ENCODE peak calls at places on chromosomes 1 and 21, in nine cellular contexts. One of them, this sample, is unnamed.

GRCh38 chr1:185477638-185478216 is 160.7 kb upstream of the IVNS1ABP start:
- DNase-seq in CD4-positive, alpha-beta T cell: no peak
- DNase-seq in activated CD8-positive, alpha-beta memory T cell treated with anti-CD3 and anti-CD28 coated beads, Interleukin-2, amount 10 ng/mL, durations not matched to agents 7 days and 5 days: no peak
- DNase-seq in GM23248: no peak
- DNase-seq in frontal cortex: no peak
- DNase-seq in activated naive CD4-positive, alpha-beta T cell treated with anti-CD3 and anti-CD28 coated beads, Interleukin-2, amount 50 U/mL, for 16 hours: no peak
- DNase-seq in astrocyte of the hippocampus: no peak
- DNase-seq in SJSA1: no peak
- DNase-seq in naive B cell: no peak
- DNase-seq in this sample: no peak

GRCh38 chr1:29621826-29622435 is 385.6 kb downstream of the PTPRU start:
- DNase-seq in GM23248: no peak
- DNase-seq in CD4-positive, alpha-beta T cell: no peak
- DNase-seq in activated naive CD4-positive, alpha-beta T cell treated with anti-CD3 and anti-CD28 coated beads, Interleukin-2, amount 50 U/mL, for 16 hours: no peak
- DNase-seq in astrocyte of the hippocampus: peak
- DNase-seq in frontal cortex: no peak
- DNase-seq in naive B cell: no peak
- DNase-seq in SJSA1: no peak
- DNase-seq in activated CD8-positive, alpha-beta memory T cell treated with anti-CD3 and anti-CD28 coated beads, Interleukin-2, amount 10 ng/mL, durations not matched to agents 7 days and 5 days: peak
- DNase-seq in this sample: no peak

GRCh38 chr1:66598670-66599069 is 64.7 kb downstream of the SGIP1 start:
- DNase-seq in frontal cortex: no peak
- DNase-seq in GM23248: peak
- DNase-seq in astrocyte of the hippocampus: peak
- DNase-seq in naive B cell: no peak
- DNase-seq in activated naive CD4-positive, alpha-beta T cell treated with anti-CD3 and anti-CD28 coated beads, Interleukin-2, amount 50 U/mL, for 16 hours: no peak
- DNase-seq in SJSA1: peak
- DNase-seq in activated CD8-positive, alpha-beta memory T cell treated with anti-CD3 and anti-CD28 coated beads, Interleukin-2, amount 10 ng/mL, durations not matched to agents 7 days and 5 days: no peak
- DNase-seq in CD4-positive, alpha-beta T cell: no peak
- DNase-seq in this sample: no peak

GRCh38 chr1:165717918-165718515 is 19.7 kb upstream of the ALDH9A1 start:
- DNase-seq in naive B cell: peak
- DNase-seq in SJSA1: peak
- DNase-seq in CD4-positive, alpha-beta T cell: no peak
- DNase-seq in frontal cortex: peak
- DNase-seq in activated naive CD4-positive, alpha-beta T cell treated with anti-CD3 and anti-CD28 coated beads, Interleukin-2, amount 50 U/mL, for 16 hours: peak
- DNase-seq in astrocyte of the hippocampus: peak
- DNase-seq in GM23248: peak
- DNase-seq in activated CD8-positive, alpha-beta memory T cell treated with anti-CD3 and anti-CD28 coated beads, Interleukin-2, amount 10 ng/mL, durations not matched to agents 7 days and 5 days: peak
- DNase-seq in this sample: peak

GRCh38 chr1:30966690-30967369 is 58.3 kb upstream of the SDC3 start:
- DNase-seq in naive B cell: no peak
- DNase-seq in GM23248: peak
- DNase-seq in CD4-positive, alpha-beta T cell: no peak
- DNase-seq in astrocyte of the hippocampus: peak
- DNase-seq in activated naive CD4-positive, alpha-beta T cell treated with anti-CD3 and anti-CD28 coated beads, Interleukin-2, amount 50 U/mL, for 16 hours: no peak
- DNase-seq in activated CD8-positive, alpha-beta memory T cell treated with anti-CD3 and anti-CD28 coated beads, Interleukin-2, amount 10 ng/mL, durations not matched to agents 7 days and 5 days: no peak
- DNase-seq in frontal cortex: no peak
- DNase-seq in SJSA1: peak
- DNase-seq in this sample: no peak

GRCh38 chr1:220926146-220926545 is 46.9 kb downstream of the HLX start:
- DNase-seq in GM23248: peak
- DNase-seq in activated CD8-positive, alpha-beta memory T cell treated with anti-CD3 and anti-CD28 coated beads, Interleukin-2, amount 10 ng/mL, durations not matched to agents 7 days and 5 days: no peak
- DNase-seq in CD4-positive, alpha-beta T cell: no peak
- DNase-seq in astrocyte of the hippocampus: no peak
- DNase-seq in activated naive CD4-positive, alpha-beta T cell treated with anti-CD3 and anti-CD28 coated beads, Interleukin-2, amount 50 U/mL, for 16 hours: no peak
- DNase-seq in SJSA1: no peak
- DNase-seq in frontal cortex: no peak
- DNase-seq in naive B cell: no peak
- DNase-seq in this sample: no peak

GRCh38 chr1:198934414-198934813 is 295.6 kb downstream of the PTPRC start:
- DNase-seq in CD4-positive, alpha-beta T cell: no peak
- DNase-seq in activated CD8-positive, alpha-beta memory T cell treated with anti-CD3 and anti-CD28 coated beads, Interleukin-2, amount 10 ng/mL, durations not matched to agents 7 days and 5 days: no peak
- DNase-seq in frontal cortex: no peak
- DNase-seq in astrocyte of the hippocampus: no peak
- DNase-seq in naive B cell: no peak
- DNase-seq in GM23248: no peak
- DNase-seq in SJSA1: no peak
- DNase-seq in activated naive CD4-positive, alpha-beta T cell treated with anti-CD3 and anti-CD28 coated beads, Interleukin-2, amount 50 U/mL, for 16 hours: no peak
- DNase-seq in this sample: no peak

GRCh38 chr1:44644806-44645205 is 29.5 kb downstream of the TMEM53 start:
- DNase-seq in frontal cortex: no peak
- DNase-seq in activated CD8-positive, alpha-beta memory T cell treated with anti-CD3 and anti-CD28 coated beads, Interleukin-2, amount 10 ng/mL, durations not matched to agents 7 days and 5 days: no peak
- DNase-seq in GM23248: no peak
- DNase-seq in astrocyte of the hippocampus: no peak
- DNase-seq in activated naive CD4-positive, alpha-beta T cell treated with anti-CD3 and anti-CD28 coated beads, Interleukin-2, amount 50 U/mL, for 16 hours: no peak
- DNase-seq in SJSA1: no peak
- DNase-seq in CD4-positive, alpha-beta T cell: no peak
- DNase-seq in naive B cell: no peak
- DNase-seq in this sample: no peak

GRCh38 chr1:45884700-45885099 is 81.3 kb downstream of the MAST2 start:
- DNase-seq in activated naive CD4-positive, alpha-beta T cell treated with anti-CD3 and anti-CD28 coated beads, Interleukin-2, amount 50 U/mL, for 16 hours: no peak
- DNase-seq in SJSA1: no peak
- DNase-seq in astrocyte of the hippocampus: peak
- DNase-seq in naive B cell: no peak
- DNase-seq in frontal cortex: no peak
- DNase-seq in CD4-positive, alpha-beta T cell: no peak
- DNase-seq in GM23248: no peak
- DNase-seq in activated CD8-positive, alpha-beta memory T cell treated with anti-CD3 and anti-CD28 coated beads, Interleukin-2, amount 10 ng/mL, durations not matched to agents 7 days and 5 days: no peak
- DNase-seq in this sample: no peak

GRCh38 chr1:51642739-51643142 is 25.8 kb downstream of the OSBPL9 start:
- DNase-seq in astrocyte of the hippocampus: peak
- DNase-seq in naive B cell: no peak
- DNase-seq in CD4-positive, alpha-beta T cell: no peak
- DNase-seq in frontal cortex: no peak
- DNase-seq in SJSA1: peak
- DNase-seq in activated CD8-positive, alpha-beta memory T cell treated with anti-CD3 and anti-CD28 coated beads, Interleukin-2, amount 10 ng/mL, durations not matched to agents 7 days and 5 days: no peak
- DNase-seq in GM23248: peak
- DNase-seq in activated naive CD4-positive, alpha-beta T cell treated with anti-CD3 and anti-CD28 coated beads, Interleukin-2, amount 50 U/mL, for 16 hours: no peak
- DNase-seq in this sample: peak

GRCh38 chr1:200415693-200416593 is 6.1 kb upstream of the ZNF281 start:
- DNase-seq in astrocyte of the hippocampus: peak
- DNase-seq in GM23248: peak
- DNase-seq in naive B cell: no peak
- DNase-seq in frontal cortex: no peak
- DNase-seq in activated CD8-positive, alpha-beta memory T cell treated with anti-CD3 and anti-CD28 coated beads, Interleukin-2, amount 10 ng/mL, durations not matched to agents 7 days and 5 days: no peak
- DNase-seq in SJSA1: peak
- DNase-seq in activated naive CD4-positive, alpha-beta T cell treated with anti-CD3 and anti-CD28 coated beads, Interleukin-2, amount 50 U/mL, for 16 hours: no peak
- DNase-seq in CD4-positive, alpha-beta T cell: no peak
- DNase-seq in this sample: peak

GRCh38 chr1:30887485-30888315 is 20.9 kb downstream of the SDC3 start:
- DNase-seq in astrocyte of the hippocampus: peak
- DNase-seq in frontal cortex: no peak
- DNase-seq in SJSA1: peak
- DNase-seq in naive B cell: no peak
- DNase-seq in activated naive CD4-positive, alpha-beta T cell treated with anti-CD3 and anti-CD28 coated beads, Interleukin-2, amount 50 U/mL, for 16 hours: no peak
- DNase-seq in GM23248: peak
- DNase-seq in CD4-positive, alpha-beta T cell: no peak
- DNase-seq in activated CD8-positive, alpha-beta memory T cell treated with anti-CD3 and anti-CD28 coated beads, Interleukin-2, amount 10 ng/mL, durations not matched to agents 7 days and 5 days: no peak
- DNase-seq in this sample: no peak

GRCh38 chr1:12179111-12179519 is 12.3 kb downstream of the TNFRSF1B start:
- DNase-seq in astrocyte of the hippocampus: peak
- DNase-seq in naive B cell: peak
- DNase-seq in GM23248: no peak
- DNase-seq in SJSA1: peak
- DNase-seq in activated CD8-positive, alpha-beta memory T cell treated with anti-CD3 and anti-CD28 coated beads, Interleukin-2, amount 10 ng/mL, durations not matched to agents 7 days and 5 days: peak
- DNase-seq in activated naive CD4-positive, alpha-beta T cell treated with anti-CD3 and anti-CD28 coated beads, Interleukin-2, amount 50 U/mL, for 16 hours: peak
- DNase-seq in CD4-positive, alpha-beta T cell: peak
- DNase-seq in frontal cortex: no peak
- DNase-seq in this sample: no peak

GRCh38 chr21:34065015-34065414 is 8.4 kb upstream of the MRPS6 start:
- DNase-seq in CD4-positive, alpha-beta T cell: no peak
- DNase-seq in naive B cell: no peak
- DNase-seq in SJSA1: peak
- DNase-seq in activated CD8-positive, alpha-beta memory T cell treated with anti-CD3 and anti-CD28 coated beads, Interleukin-2, amount 10 ng/mL, durations not matched to agents 7 days and 5 days: no peak
- DNase-seq in astrocyte of the hippocampus: peak
- DNase-seq in activated naive CD4-positive, alpha-beta T cell treated with anti-CD3 and anti-CD28 coated beads, Interleukin-2, amount 50 U/mL, for 16 hours: no peak
- DNase-seq in frontal cortex: no peak
- DNase-seq in GM23248: peak
- DNase-seq in this sample: no peak

GRCh38 chr1:231557898-231558710 is 29.6 kb downstream of the TSNAX start:
- DNase-seq in SJSA1: peak
- DNase-seq in naive B cell: no peak
- DNase-seq in frontal cortex: no peak
- DNase-seq in GM23248: peak
- DNase-seq in astrocyte of the hippocampus: peak
- DNase-seq in activated naive CD4-positive, alpha-beta T cell treated with anti-CD3 and anti-CD28 coated beads, Interleukin-2, amount 50 U/mL, for 16 hours: no peak
- DNase-seq in CD4-positive, alpha-beta T cell: no peak
- DNase-seq in activated CD8-positive, alpha-beta memory T cell treated with anti-CD3 and anti-CD28 coated beads, Interleukin-2, amount 10 ng/mL, durations not matched to agents 7 days and 5 days: no peak
- DNase-seq in this sample: no peak

GRCh38 chr1:16128338-16128741 is 27.5 kb downstream of the EPHA2 start:
- DNase-seq in CD4-positive, alpha-beta T cell: no peak
- DNase-seq in activated CD8-positive, alpha-beta memory T cell treated with anti-CD3 and anti-CD28 coated beads, Interleukin-2, amount 10 ng/mL, durations not matched to agents 7 days and 5 days: no peak
- DNase-seq in GM23248: no peak
- DNase-seq in naive B cell: no peak
- DNase-seq in frontal cortex: no peak
- DNase-seq in astrocyte of the hippocampus: no peak
- DNase-seq in SJSA1: no peak
- DNase-seq in activated naive CD4-positive, alpha-beta T cell treated with anti-CD3 and anti-CD28 coated beads, Interleukin-2, amount 50 U/mL, for 16 hours: no peak
- DNase-seq in this sample: no peak

GRCh38 chr1:156748670-156749428 is 2.6 kb downstream of the HDGF start:
- DNase-seq in activated naive CD4-positive, alpha-beta T cell treated with anti-CD3 and anti-CD28 coated beads, Interleukin-2, amount 50 U/mL, for 16 hours: no peak
- DNase-seq in GM23248: peak
- DNase-seq in astrocyte of the hippocampus: peak
- DNase-seq in activated CD8-positive, alpha-beta memory T cell treated with anti-CD3 and anti-CD28 coated beads, Interleukin-2, amount 10 ng/mL, durations not matched to agents 7 days and 5 days: no peak
- DNase-seq in naive B cell: no peak
- DNase-seq in SJSA1: peak
- DNase-seq in CD4-positive, alpha-beta T cell: no peak
- DNase-seq in frontal cortex: no peak
- DNase-seq in this sample: no peak

GRCh38 chr21:38241029-38241740 is 15.6 kb upstream of the KCNJ15 start:
- DNase-seq in CD4-positive, alpha-beta T cell: no peak
- DNase-seq in astrocyte of the hippocampus: peak
- DNase-seq in frontal cortex: no peak
- DNase-seq in activated CD8-positive, alpha-beta memory T cell treated with anti-CD3 and anti-CD28 coated beads, Interleukin-2, amount 10 ng/mL, durations not matched to agents 7 days and 5 days: no peak
- DNase-seq in SJSA1: peak
- DNase-seq in activated naive CD4-positive, alpha-beta T cell treated with anti-CD3 and anti-CD28 coated beads, Interleukin-2, amount 50 U/mL, for 16 hours: no peak
- DNase-seq in naive B cell: no peak
- DNase-seq in GM23248: peak
- DNase-seq in this sample: peak

GRCh38 chr21:46121286-46122221 is 23.6 kb downstream of the COL6A2 start:
- DNase-seq in activated naive CD4-positive, alpha-beta T cell treated with anti-CD3 and anti-CD28 coated beads, Interleukin-2, amount 50 U/mL, for 16 hours: peak
- DNase-seq in naive B cell: no peak
- DNase-seq in CD4-positive, alpha-beta T cell: no peak
- DNase-seq in astrocyte of the hippocampus: no peak
- DNase-seq in frontal cortex: no peak
- DNase-seq in GM23248: no peak
- DNase-seq in activated CD8-positive, alpha-beta memory T cell treated with anti-CD3 and anti-CD28 coated beads, Interleukin-2, amount 10 ng/mL, durations not matched to agents 7 days and 5 days: peak
- DNase-seq in SJSA1: no peak
- DNase-seq in this sample: no peak